ENCODE peak calls at places on chromosomes 12 and 14, in eight cellular contexts. G is Right ventricle myocardium superior, O is RPMI8226, S is sigmoid colon, K is NCI-H1105 treated with DMSO at 0.1 percent for 48 hours, Q is GM19239, F is NCI-H524, P is MCF 10A. V is an unnamed sample.

GRCh38 chr12:9760699-9761406 is at the start of gene CD69:
- DNase-seq in G (no peak), O (no peak), S (no peak), K (no peak), Q (no peak), F (no peak), P (no peak), V (peak)

GRCh38 chr12:98406378-98406777 is 109.0 kb upstream of the TMPO start:
- DNase-seq in G (no peak), O (no peak), S (no peak), K (no peak), Q (no peak), F (no peak), P (no peak), V (no peak)

GRCh38 chr12:88305491-88305890 is 163.4 kb downstream of the TMTC3 start:
- DNase-seq in G (no peak), O (no peak), S (no peak), K (no peak), Q (no peak), F (no peak), P (no peak), V (no peak)

GRCh38 chr14:78933948-78934524 is 763.9 kb downstream of the NRXN3 start:
- DNase-seq in G (no peak), O (peak), S (no peak), K (peak), Q (no peak), F (peak), P (peak), V (peak)

GRCh38 chr14:59882957-59883356 is 12.4 kb upstream of the RTN1 start:
- DNase-seq in G (no peak), O (no peak), S (no peak), K (no peak), Q (no peak), F (no peak), P (peak), V (peak)

GRCh38 chr12:75404231-75404630 is 13.3 kb downstream of the GLIPR1L2 start:
- DNase-seq in G (no peak), O (no peak), S (no peak), K (no peak), Q (no peak), F (no peak), P (no peak), V (no peak)

GRCh38 chr12:51389302-51389999 is 1.8 kb downstream of the GALNT6 start:
- DNase-seq in G (no peak), O (no peak), S (no peak), K (no peak), Q (no peak), F (no peak), P (peak), V (no peak)

GRCh38 chr14:92121207-92121669 is 268 bp downstream of the NDUFB1 start:
- DNase-seq in G (peak), O (peak), S (peak), K (no peak), Q (peak), F (peak), P (no peak), V (peak)

GRCh38 chr14:58572092-58572853 is 65.5 kb upstream of the DACT1 start:
- DNase-seq in G (no peak), O (no peak), S (no peak), K (no peak), Q (no peak), F (no peak), P (no peak), V (no peak)

GRCh38 chr12:47015381-47015780 is 64.0 kb upstream of the PCED1B start:
- DNase-seq in G (no peak), O (no peak), S (no peak), K (no peak), Q (no peak), F (no peak), P (no peak), V (no peak)

GRCh38 chr12:65741662-65742480 is 82.4 kb upstream of the HMGA2 start:
- DNase-seq in G (no peak), O (no peak), S (no peak), K (no peak), Q (peak), F (peak), P (peak), V (no peak)

GRCh38 chr14:67941456-67942018 is 122.0 kb downstream of the RAD51B start:
- DNase-seq in G (no peak), O (no peak), S (no peak), K (no peak), Q (no peak), F (no peak), P (peak), V (no peak)

GRCh38 chr14:89628521-89628920 is 211.5 kb upstream of the FOXN3 start:
- DNase-seq in G (no peak), O (no peak), S (no peak), K (peak), Q (no peak), F (no peak), P (no peak), V (no peak)

GRCh38 chr12:75747572-75747995 is 236.2 kb upstream of the KRR1 start:
- DNase-seq in G (no peak), O (no peak), S (no peak), K (no peak), Q (no peak), F (peak), P (peak), V (no peak)

GRCh38 chr14:34111933-34112332 is 161.1 kb upstream of the EGLN3 start:
- DNase-seq in G (no peak), O (no peak), S (no peak), K (no peak), Q (no peak), F (peak), P (no peak), V (no peak)

GRCh38 chr14:37559386-37559785 is 35.7 kb downstream of the FOXA1 start:
- DNase-seq in G (no peak), O (no peak), S (no peak), K (no peak), Q (no peak), F (no peak), P (no peak), V (no peak)

GRCh38 chr14:63454863-63455622 is 88.1 kb downstream of the PPP2R5E start:
- DNase-seq in G (no peak), O (peak), S (no peak), K (peak), Q (no peak), F (peak), P (peak), V (no peak)

GRCh38 chr12:121992059-121992879 is 29.4 kb upstream of the BCL7A start:
- DNase-seq in G (no peak), O (no peak), S (no peak), K (no peak), Q (peak), F (no peak), P (peak), V (no peak)

GRCh38 chr12:66910366-66910974 is 231.6 kb upstream of the GRIP1 start:
- DNase-seq in G (no peak), O (no peak), S (no peak), K (no peak), Q (no peak), F (no peak), P (no peak), V (no peak)

GRCh38 chr12:125122668-125123067 is 57.4 kb downstream of the AACS start:
- DNase-seq in G (no peak), O (no peak), S (no peak), K (no peak), Q (no peak), F (no peak), P (no peak), V (peak)

GRCh38 chr14:64942531-64943111 is at the start of gene GPX2:
- DNase-seq in G (no peak), O (no peak), S (no peak), K (peak), Q (no peak), F (no peak), P (no peak), V (no peak)

GRCh38 chr12:117032593-117033381 is 66.4 kb downstream of the TESC start:
- DNase-seq in G (peak), O (no peak), S (peak), K (peak), Q (no peak), F (peak), P (no peak), V (no peak)